ENCODE peak calls at places on chromosomes 12 and 14, in nine cellular contexts. X is cardiac fibroblast, J is mucosa of descending colon, P is lower leg skin, I is IMR-90, R is Peyer's patch, K is heart left ventricle, T is WERI-Rb-1, M is tibial artery. S is an unnamed sample.

GRCh38 chr12:1357171-1357570 is 237.2 kb downstream of the FBXL14 start:
- DNase-seq in K (no peak), T (no peak), I (peak; percentile 60), X (peak; percentile 34), P (no peak), R (no peak), M (no peak), J (no peak), S (no peak)

GRCh38 chr14:102606296-102606695 is 13.8 kb downstream of the RCOR1 start:
- DNase-seq in R (no peak), J (no peak), M (no peak), I (no peak), T (no peak), K (no peak), P (no peak), X (no peak), S (no peak)

GRCh38 chr12:54227376-54227775 is 38.6 kb upstream of the SMUG1 start:
- DNase-seq in X (no peak), R (no peak), I (no peak), K (no peak), T (no peak), J (no peak), M (no peak), P (no peak), S (no peak)

GRCh38 chr14:94673781-94674231 is 61.6 kb downstream of the SERPINA3 start:
- DNase-seq in I (peak; percentile 65), R (no peak), T (no peak), X (peak; percentile 80), J (no peak), M (peak; percentile 61), P (peak; percentile 75), K (no peak), S (peak; percentile 52)

GRCh38 chr14:100566119-100566518 is 21.1 kb downstream of the BEGAIN start:
- DNase-seq in M (no peak), R (peak; percentile 77), X (no peak), J (peak; percentile 83), I (no peak), T (no peak), K (no peak), P (no peak), S (no peak)

GRCh38 chr12:109714913-109715244 is 1.3 kb downstream of the FAM222A start:
- DNase-seq in K (no peak), J (no peak), T (no peak), I (no peak), X (no peak), R (no peak), M (no peak), P (no peak), S (no peak)

GRCh38 chr14:30069536-30069935 is 141.9 kb upstream of the PRKD1 start:
- DNase-seq in J (no peak), T (no peak), P (no peak), K (no peak), R (no peak), I (no peak), X (no peak), M (no peak), S (no peak)

GRCh38 chr12:109266106-109266879 is 42.8 kb downstream of the FOXN4 start:
- DNase-seq in I (no peak), R (no peak), M (no peak), J (no peak), K (no peak), X (no peak), P (no peak), T (no peak), S (no peak)

GRCh38 chr14:68977137-68977740 is 1.9 kb downstream of the ACTN1 start:
- DNase-seq in M (no peak), P (no peak), K (no peak), T (no peak), R (no peak), I (no peak), X (no peak), J (peak; percentile 37), S (no peak)

GRCh38 chr12:65596514-65597010 is 227.7 kb upstream of the HMGA2 start:
- DNase-seq in P (no peak), J (no peak), I (peak; percentile 27), K (no peak), T (no peak), M (no peak), R (no peak), X (peak; percentile 81), S (no peak)

GRCh38 chr12:120940799-120941198 is 36.6 kb upstream of the SPPL3 start:
- DNase-seq in T (no peak), J (no peak), X (peak; percentile 22), M (no peak), P (no peak), I (peak; percentile 11), K (no peak), R (no peak), S (no peak)

GRCh38 chr14:96121660-96122395 is 82.7 kb downstream of the C14orf132 start:
- DNase-seq in I (peak; percentile 94), K (no peak), J (no peak), X (peak; percentile 66), R (no peak), T (no peak), M (no peak), P (peak; percentile 12), S (no peak)

GRCh38 chr14:101821528-101821927 is 60.0 kb downstream of the PPP2R5C start:
- DNase-seq in P (no peak), I (no peak), K (no peak), M (no peak), T (no peak), X (no peak), J (no peak), R (peak; percentile 65), S (no peak)

GRCh38 chr14:91059576-91060471 is 617 bp downstream of the RPS6KA5 start:
- DNase-seq in K (peak; percentile 71), J (peak; percentile 67), T (peak; percentile 29), I (no peak), X (no peak), M (peak; percentile 68), R (peak; percentile 81), P (peak; percentile 90), S (peak; percentile 79)

GRCh38 chr14:60650382-60650961 is 1.2 kb upstream of the SIX1 start:
- DNase-seq in X (no peak), P (no peak), T (peak; percentile 47), M (no peak), J (no peak), R (no peak), I (peak; percentile 34), K (no peak), S (no peak)

GRCh38 chr14:26867171-26867757 is 269.4 kb upstream of the NOVA1 start:
- DNase-seq in X (peak; percentile 17), T (no peak), I (no peak), P (no peak), J (no peak), R (no peak), M (no peak), K (no peak), S (no peak)

GRCh38 chr14:99252940-99253868 is 18.8 kb downstream of the BCL11B start:
- DNase-seq in M (peak; percentile 48), X (no peak), T (no peak), J (no peak), P (no peak), R (peak; percentile 70), K (no peak), I (no peak), S (no peak)

DNA sequence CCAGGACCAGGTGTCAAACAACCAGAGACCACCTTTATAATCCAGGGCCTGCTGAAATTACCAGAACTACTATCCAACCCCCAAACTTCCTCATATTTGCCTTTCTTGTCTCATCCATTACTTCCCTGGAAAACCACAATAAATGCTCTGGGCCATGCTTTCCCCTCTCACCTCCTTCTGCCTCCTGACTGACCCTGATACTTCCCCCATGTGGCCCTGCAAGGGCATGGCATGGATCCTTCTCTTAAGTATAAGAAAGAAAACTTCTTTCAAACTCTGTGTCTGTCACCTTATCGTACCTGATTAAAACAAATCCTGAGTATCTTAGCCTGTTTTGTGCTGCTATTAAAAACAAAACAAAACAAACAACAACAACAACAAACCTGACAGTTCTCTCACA is 44.7 kb upstream of the CRACR2A start:
- DNase-seq in T (no peak), R (no peak), P (no peak), K (no peak), I (no peak), M (no peak), X (no peak), J (no peak), S (no peak)
- TF ChIP-seq CTCF in T (peak; percentile 23), R (no peak), P (no peak), K (no peak), I (no peak), M (no peak), X (peak; percentile 31), J (no peak), S (no peak)

DNA sequence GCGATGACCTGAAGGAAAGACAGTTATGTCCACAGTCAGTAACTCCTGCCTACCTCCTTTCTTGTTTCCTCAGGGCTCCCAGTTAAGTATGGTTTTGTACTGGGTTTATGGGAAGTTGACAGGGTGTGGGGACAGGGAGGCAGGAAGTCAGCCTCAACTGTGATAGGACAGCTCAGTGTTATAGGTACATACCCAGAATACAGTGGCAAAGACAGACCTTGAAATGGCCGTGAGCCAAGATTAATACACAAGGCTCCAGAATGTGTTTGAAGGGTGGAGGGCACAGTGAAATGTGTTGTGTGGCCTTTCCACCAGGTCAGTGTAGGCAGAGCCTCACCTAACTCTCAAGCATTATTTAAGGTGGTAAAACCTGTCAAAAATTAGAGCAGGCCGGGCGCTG is 4.6 kb upstream of the BIN2 start:
- DNase-seq in X (no peak), J (peak; percentile 47), M (no peak), K (no peak), I (no peak), P (no peak), T (no peak), R (no peak), S (no peak)
- H3K4me3 ChIP-seq in X (no peak overlapping the region), J (no peak overlapping the region), M (no peak overlapping the region), K (no peak overlapping the region), I (no peak overlapping the region), P (no peak overlapping the region), T (no peak overlapping the region), R (no peak overlapping the region), S (no peak overlapping the region)

GRCh38 chr12:31959701-31960391 is 631 bp downstream of the RESF1 start:
- DNase-seq in I (peak; percentile 61), M (peak; percentile 81), T (peak; percentile 61), X (peak; percentile 74), J (peak; percentile 75), R (peak; percentile 86), K (peak; percentile 86), P (peak; percentile 92), S (no peak)
- TF ChIP-seq CTCF in I (peak; percentile 21), M (no peak), T (peak; percentile 23), X (peak; percentile 6), J (no peak), R (peak; percentile 20), K (no peak), P (no peak), S (no peak)

GRCh38 chr14:104200591-104200990 is 62.2 kb downstream of the KIF26A start:
- DNase-seq in P (no peak), T (no peak), X (no peak), I (no peak), R (no peak), J (no peak), K (no peak), M (no peak), S (no peak)
- H3K4me3 ChIP-seq in P (no peak overlapping the region), T (no peak overlapping the region), X (no peak overlapping the region), I (no peak overlapping the region), R (no peak overlapping the region), J (no peak overlapping the region), K (no peak overlapping the region), M (no peak overlapping the region), S (no peak overlapping the region)

GRCh38 chr14:57871487-57872080 is 5.7 kb upstream of the SLC35F4 start:
- DNase-seq in P (no peak), J (peak; percentile 18), T (peak; percentile 50), I (peak; percentile 28), K (no peak), M (no peak), R (no peak), X (peak; percentile 80), S (no peak)
- TF ChIP-seq CTCF in P (no peak), J (no peak), T (peak; percentile 78), I (peak; percentile 53), K (peak; percentile 45), M (peak; percentile 36), R (no peak), X (peak; percentile 88), S (peak; percentile 26)

S was measured in upper lobe of right lung.